ENCODE peak calls at places on chromosomes 12 and 14, in eight cellular contexts. E is dorsolateral prefrontal cortex, U is right cardiac atrium, P is choroid plexus epithelial cell, T is erythroblast, R is sigmoid colon, C is foreskin fibroblast, N is astrocyte of the hippocampus. L is an unnamed sample.

GRCh38 chr12:21073822-21074460 is 57.1 kb upstream of the SLCO1B1 start:
- DNase-seq in E (no peak), U (no peak), P (peak; percentile 95), T (no peak), R (no peak), C (no peak), N (peak; percentile 83), L (peak; percentile 52)

GRCh38 chr12:26740348-26740747 is 92.6 kb downstream of the ITPR2 start:
- DNase-seq in E (no peak), U (no peak), P (no peak), T (no peak), R (no peak), C (no peak), N (no peak), L (no peak)

GRCh38 chr12:123062682-123063426 is 82.4 kb downstream of the ARL6IP4 start:
- DNase-seq in E (peak; percentile 47), U (no peak), P (peak; percentile 83), T (no peak), R (no peak), C (peak; percentile 80), N (peak; percentile 57), L (no peak)

GRCh38 chr12:83016226-83016835 is 329.6 kb downstream of the TMTC2 start:
- DNase-seq in E (peak; percentile 20), U (no peak), P (peak; percentile 93), T (no peak), R (peak; percentile 84), C (peak; percentile 85), N (peak; percentile 82), L (no peak)

GRCh38 chr14:58749066-58749669 is 111.4 kb downstream of the DACT1 start:
- DNase-seq in E (no peak), U (no peak), P (peak; percentile 92), T (no peak), R (no peak), C (peak; percentile 91), N (peak; percentile 95), L (no peak)

GRCh38 chr12:40229690-40230651 is 5.2 kb downstream of the LRRK2 start:
- DNase-seq in E (no peak), U (no peak), P (no peak), T (no peak), R (no peak), C (no peak), N (no peak), L (no peak)

GRCh38 chr12:124150176-124150575 is 144.7 kb upstream of the RFLNA start:
- DNase-seq in E (no peak), U (no peak), P (no peak), T (no peak), R (no peak), C (no peak), N (no peak), L (no peak)

GRCh38 chr12:129096184-129096583 is 242.9 kb downstream of the GLT1D1 start:
- DNase-seq in E (no peak), U (no peak), P (no peak), T (no peak), R (no peak), C (no peak), N (no peak), L (no peak)

GRCh38 chr12:104699489-104700194 is 242.9 kb downstream of the CHST11 start:
- DNase-seq in E (no peak), U (no peak), P (no peak), T (no peak), R (peak; percentile 19), C (no peak), N (no peak), L (no peak)

GRCh38 chr12:105561981-105562726 is 231.7 kb downstream of the C12orf75 start:
- DNase-seq in E (no peak), U (peak; percentile 68), P (peak; percentile 48), T (no peak), R (peak; percentile 76), C (peak; percentile 33), N (peak; percentile 92), L (peak; percentile 74)